ENCODE peak calls at places on chromosomes 12 and 14, in seven cellular contexts. L is uterus, E is neural progenitor cell, M is left ventricle myocardium inferior, A is AG04450, K is tibial nerve, U is HCT116. V is an unnamed sample.

GRCh38 chr12:53952335-53952694 is 2.4 kb upstream of the HOXC12 start:
- DNase-seq in L (no peak), E (peak), M (no peak), A (no peak), K (no peak), U (no peak), V (peak)

GRCh38 chr12:2248901-2249381 is 196.2 kb downstream of the CACNA1C start:
- DNase-seq in L (no peak), E (no peak), M (peak), A (no peak), K (no peak), U (no peak), V (no peak)

GRCh38 chr12:46259071-46259470 is 9.8 kb downstream of the SLC38A1 start:
- DNase-seq in L (no peak), E (no peak), M (no peak), A (no peak), K (no peak), U (no peak), V (no peak)

GRCh38 chr12:116018282-116018681 is 259.2 kb downstream of the MED13L start:
- DNase-seq in L (no peak), E (no peak), M (no peak), A (no peak), K (no peak), U (no peak), V (no peak)

GRCh38 chr12:57001448-57001906 is 4.9 kb downstream of the ZBTB39 start:
- DNase-seq in L (peak), E (peak), M (peak), A (no peak), K (no peak), U (peak), V (no peak)

GRCh38 chr12:98453070-98453469 is 62.3 kb upstream of the TMPO start:
- DNase-seq in L (no peak), E (no peak), M (no peak), A (no peak), K (no peak), U (no peak), V (no peak)

GRCh38 chr14:75299064-75299463 is 20.4 kb downstream of the FOS start:
- DNase-seq in L (peak), E (no peak), M (no peak), A (no peak), K (peak), U (no peak), V (no peak)

GRCh38 chr14:74019743-74020142 is 594 bp downstream of the BBOF1 start:
- DNase-seq in L (no peak), E (peak), M (no peak), A (peak), K (no peak), U (no peak), V (no peak)

GRCh38 chr14:105390849-105391500 is 7.4 kb upstream of the TEX22 start:
- DNase-seq in L (no peak), E (no peak), M (no peak), A (no peak), K (no peak), U (no peak), V (no peak)

GRCh38 chr14:37844614-37845013 is 249.2 kb downstream of the TTC6 start:
- DNase-seq in L (no peak), E (peak), M (no peak), A (no peak), K (no peak), U (no peak), V (no peak)

GRCh38 chr12:93853698-93854478 is 176.7 kb downstream of the CRADD start:
- DNase-seq in L (no peak), E (no peak), M (no peak), A (no peak), K (no peak), U (no peak), V (no peak)

GRCh38 chr12:15050664-15051063 is 77.8 kb downstream of the PDE6H start:
- DNase-seq in L (no peak), E (no peak), M (no peak), A (no peak), K (no peak), U (no peak), V (no peak)

GRCh38 chr12:92469837-92470236 is 233.0 kb upstream of the PLEKHG7 start:
- DNase-seq in L (no peak), E (no peak), M (peak), A (no peak), K (no peak), U (no peak), V (no peak)

GRCh38 chr12:67910360-67911292 is 78.6 kb upstream of the IFNG-AS1 start:
- DNase-seq in L (no peak), E (no peak), M (no peak), A (peak), K (no peak), U (no peak), V (no peak)

GRCh38 chr12:59151243-59151642 is 230.9 kb upstream of the LRIG3 start:
- DNase-seq in L (no peak), E (no peak), M (no peak), A (no peak), K (no peak), U (no peak), V (no peak)

GRCh38 chr14:22557846-22558220 is 31.2 kb downstream of the DAD1 start:
- DNase-seq in L (no peak), E (no peak), M (no peak), A (no peak), K (no peak), U (no peak), V (no peak)

GRCh38 chr12:108367436-108367835 is 28.3 kb upstream of the CMKLR1 start:
- DNase-seq in L (no peak), E (no peak), M (no peak), A (no peak), K (no peak), U (no peak), V (no peak)

GRCh38 chr12:60921541-60921940 is 1325.7 kb downstream of the SLC16A7 start:
- DNase-seq in L (no peak), E (no peak), M (no peak), A (no peak), K (no peak), U (no peak), V (no peak)

GRCh38 chr12:131003036-131003435 is 49.3 kb downstream of the ADGRD1 start:
- DNase-seq in L (no peak), E (no peak), M (no peak), A (no peak), K (no peak), U (no peak), V (no peak)

GRCh38 chr14:105857223-105857815 is 330.9 kb downstream of the TMEM121 start:
- DNase-seq in L (no peak), E (no peak), M (peak), A (no peak), K (peak), U (no peak), V (peak)

GRCh38 chr14:60339571-60339970 is 90.5 kb downstream of the PPM1A start:
- DNase-seq in L (no peak), E (no peak), M (no peak), A (no peak), K (no peak), U (no peak), V (no peak)

GRCh38 chr14:54653764-54654469 is 87.0 kb downstream of the SAMD4A start:
- DNase-seq in L (no peak), E (peak), M (peak), A (no peak), K (peak), U (no peak), V (no peak)

GRCh38 chr12:22016982-22017381 is 29.0 kb upstream of the CMAS start:
- DNase-seq in L (no peak), E (no peak), M (no peak), A (no peak), K (no peak), U (no peak), V (no peak)

GRCh38 chr12:89451876-89452275 is 72.7 kb downstream of the GALNT4 start:
- DNase-seq in L (peak), E (peak), M (peak), A (peak), K (no peak), U (no peak), V (no peak)

GRCh38 chr14:80587096-80587724 is 354.3 kb downstream of the CEP128 start:
- DNase-seq in L (no peak), E (peak), M (no peak), A (no peak), K (no peak), U (peak), V (no peak)

GRCh38 chr12:45933504-45933903 is 56.9 kb downstream of the SCAF11 start:
- DNase-seq in L (no peak), E (no peak), M (no peak), A (no peak), K (no peak), U (no peak), V (no peak)

GRCh38 chr14:93295541-93296220 is 37.2 kb downstream of the BTBD7 start:
- DNase-seq in L (no peak), E (peak), M (no peak), A (no peak), K (no peak), U (no peak), V (no peak)

GRCh38 chr14:74955229-74955999 is at the start of gene PGF:
- DNase-seq in L (peak), E (peak), M (peak), A (no peak), K (peak), U (peak), V (peak)

GRCh38 chr14:47675239-47675488 is 241 bp downstream of the MDGA2 start:
- DNase-seq in L (no peak), E (peak), M (no peak), A (no peak), K (no peak), U (no peak), V (no peak)
- H3K4me3 ChIP-seq in L (no peak), E (peak), M (peak), A (no peak), K (no peak), U (no peak), V (no peak)

GRCh38 chr14:100282083-100282350 is 24.2 kb downstream of the SLC25A29 start:
- DNase-seq in L (no peak), E (no peak), M (no peak), A (no peak), K (no peak), U (no peak), V (no peak)

GRCh38 chr14:100281286-100282082 is 24.8 kb downstream of the SLC25A29 start:
- DNase-seq in L (no peak), E (no peak), M (no peak), A (no peak), K (no peak), U (no peak), V (no peak)

GRCh38 chr14:100279133-100279532 is 27.1 kb downstream of the SLC25A29 start:
- DNase-seq in L (no peak), E (no peak), M (no peak), A (no peak), K (no peak), U (no peak), V (no peak)

GRCh38 chr14:100279563-100279962 is 26.7 kb downstream of the SLC25A29 start:
- DNase-seq in L (no peak), E (no peak), M (no peak), A (no peak), K (no peak), U (no peak), V (no peak)

DNA sequence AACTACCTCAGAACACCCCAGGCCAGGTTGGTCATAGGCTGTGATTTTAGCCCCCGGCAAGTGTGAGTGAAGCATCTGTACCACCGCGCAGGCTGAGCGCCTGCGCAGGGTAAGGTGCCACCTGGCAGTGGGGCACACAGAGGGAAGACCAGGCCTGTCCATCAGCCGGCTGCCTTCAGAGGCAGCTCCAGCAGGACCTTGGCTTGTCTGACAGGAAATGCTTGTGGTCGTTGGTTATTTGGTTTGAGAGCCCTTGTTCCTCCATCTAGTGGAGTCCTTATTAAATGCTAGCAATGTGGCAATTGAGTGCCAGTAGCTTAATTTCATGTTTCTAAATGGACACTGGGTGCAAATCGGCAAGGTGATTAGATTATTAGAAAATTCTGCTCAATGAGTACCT is 27.5 kb downstream of the SLC25A29 start:
- DNase-seq in L (no peak), E (no peak), M (no peak), A (no peak), K (no peak), U (no peak), V (no peak)
- TF ChIP-seq CTCF in L (no peak), E (no peak), M (no peak), A (peak), K (no peak), U (no peak), V (peak)

GRCh38 chr14:31026076-31026394 is at the start of gene STRN3:
- DNase-seq in L (no peak), E (no peak), M (no peak), A (no peak), K (no peak), U (no peak), V (no peak)

GRCh38 chr14:31022386-31022785 is 3.1 kb upstream of the AP4S1 start:
- DNase-seq in L (no peak), E (no peak), M (no peak), A (no peak), K (no peak), U (no peak), V (no peak)

GRCh38 chr14:31024577-31025334 is 693 bp upstream of the AP4S1 start:
- DNase-seq in L (no peak), E (no peak), M (no peak), A (no peak), K (no peak), U (no peak), V (no peak)

GRCh38 chr14:31025335-31026075 is at the start of gene AP4S1:
- DNase-seq in L (peak), E (peak), M (peak), A (no peak), K (no peak), U (no peak), V (peak)

DNA sequence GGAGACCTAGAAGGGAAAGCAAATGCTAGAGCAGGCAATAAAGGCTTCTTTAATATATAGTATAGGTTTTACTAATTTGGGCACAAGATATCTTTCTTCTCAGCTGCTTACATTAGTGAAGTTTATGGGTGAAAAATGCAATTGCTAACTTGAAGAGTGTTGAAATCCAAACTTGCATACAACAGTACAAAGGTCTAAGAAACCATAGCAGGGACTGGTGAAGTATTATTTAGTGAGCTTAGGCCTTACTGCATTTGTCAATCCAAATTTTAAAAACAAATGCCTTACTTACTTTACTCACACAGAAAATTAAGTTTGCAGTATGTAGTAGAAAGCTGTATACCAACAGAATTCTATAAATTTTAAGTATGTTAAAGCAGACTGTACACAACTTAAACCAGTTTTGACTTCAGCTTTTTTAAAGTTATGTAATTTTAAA is 1.4 kb upstream of the AP4S1 start:
- DNase-seq in L (no peak), E (no peak), M (no peak), A (no peak), K (no peak), U (no peak), V (no peak)
- H3K4me3 ChIP-seq in L (peak), E (peak), M (peak), A (peak), K (no peak), U (peak), V (peak)

GRCh38 chr14:94539181-94539580 is 22.1 kb upstream of the SERPINA4 start:
- DNase-seq in L (peak), E (no peak), M (no peak), A (no peak), K (no peak), U (no peak), V (no peak)

GRCh38 chr14:94532462-94532861 is 23.2 kb upstream of the SERPINA12 start:
- DNase-seq in L (no peak), E (no peak), M (no peak), A (no peak), K (no peak), U (no peak), V (no peak)

GRCh38 chr14:94540031-94540794 is 21.0 kb upstream of the SERPINA4 start:
- DNase-seq in L (no peak), E (peak), M (no peak), A (no peak), K (no peak), U (no peak), V (no peak)

GRCh38 chr14:94538070-94538740 is 23.0 kb upstream of the SERPINA4 start:
- DNase-seq in L (no peak), E (no peak), M (no peak), A (no peak), K (no peak), U (no peak), V (no peak)

DNA sequence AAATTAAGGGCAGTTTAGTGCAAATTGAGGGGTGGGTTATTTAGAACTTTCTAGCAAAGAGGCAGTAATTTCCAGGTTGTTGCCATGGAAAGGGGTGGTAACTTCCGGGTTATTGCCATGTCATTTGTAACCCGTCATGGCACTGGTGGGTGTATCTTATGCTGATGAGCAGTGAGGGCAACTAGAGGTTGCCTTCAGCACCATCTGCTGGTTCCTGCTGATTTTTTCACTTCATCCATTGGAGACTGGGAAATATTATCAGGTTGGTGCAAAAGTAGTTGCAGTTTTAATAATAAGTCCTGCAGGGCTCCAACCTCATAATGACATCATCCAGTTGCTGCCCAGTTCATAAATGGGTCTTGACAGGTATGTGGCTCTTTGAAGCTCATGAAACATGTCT is 24.4 kb upstream of the SERPINA4 start:
- DNase-seq in L (no peak), E (no peak), M (no peak), A (no peak), K (no peak), U (peak), V (no peak)
- TF ChIP-seq CTCF in L (no peak), E (no peak), M (no peak), A (no peak), K (no peak), U (peak), V (peak)

GRCh38 chr12:50275545-50275944 is 7.8 kb downstream of the LIMA1 start:
- DNase-seq in L (no peak), E (no peak), M (peak), A (no peak), K (no peak), U (no peak), V (no peak)
- H3K4me3 ChIP-seq in L (no peak), E (no peak), M (peak), A (no peak), K (no peak), U (no peak), V (no peak)

GRCh38 chr14:36028218-36028617 is 148.3 kb downstream of the PTCSC3 start:
- DNase-seq in L (no peak), E (no peak), M (no peak), A (no peak), K (no peak), U (no peak), V (no peak)
- TF ChIP-seq CTCF in L (no peak), E (peak), M (no peak), A (no peak), K (no peak), U (peak), V (peak)

DNA sequence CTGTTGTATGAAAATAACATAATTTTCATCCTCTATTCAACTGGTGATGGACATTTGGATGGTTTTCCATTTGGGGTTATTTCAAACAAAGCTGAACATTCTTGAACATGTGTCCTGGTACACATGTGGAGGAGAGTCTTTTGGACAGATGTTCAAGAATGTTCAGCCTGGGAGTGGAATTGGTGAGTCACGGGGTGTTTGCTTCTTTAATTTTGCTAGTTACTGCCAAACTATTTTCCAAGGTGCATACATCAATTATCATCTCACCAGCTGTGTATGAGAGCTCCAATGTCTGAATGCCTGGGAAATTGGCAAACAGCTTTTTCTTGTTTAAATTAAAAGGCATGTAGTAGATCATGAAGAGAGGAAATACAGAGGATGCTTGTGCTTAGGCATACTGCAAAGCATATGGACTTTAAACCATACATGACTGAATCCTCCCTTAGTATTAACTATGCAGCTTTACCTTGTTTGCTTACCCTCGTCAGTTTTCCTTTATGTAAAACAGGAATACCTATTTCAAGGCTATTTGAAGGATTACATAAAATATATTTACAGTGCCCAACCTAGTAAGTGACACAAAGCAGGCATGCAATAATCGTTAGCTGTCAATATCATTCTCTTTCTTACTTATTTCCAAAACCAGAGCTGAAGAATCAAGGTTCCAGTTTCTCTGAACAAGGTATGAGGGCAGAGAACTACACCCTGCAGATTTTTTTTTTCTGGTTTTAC is 152.1 kb downstream of the ITPR2 start:
- DNase-seq in L (no peak), E (no peak), M (no peak), A (peak), K (no peak), U (no peak), V (no peak)
- H3K4me3 ChIP-seq in L (no peak), E (no peak), M (no peak), A (no peak), K (no peak), U (no peak), V (no peak)

GRCh38 chr14:53630336-53630735 is 326.3 kb downstream of the BMP4 start:
- DNase-seq in L (no peak), E (no peak), M (no peak), A (no peak), K (no peak), U (no peak), V (no peak)

GRCh38 chr14:53640695-53641094 is 315.9 kb downstream of the BMP4 start:
- DNase-seq in L (no peak), E (no peak), M (no peak), A (no peak), K (no peak), U (no peak), V (no peak)

GRCh38 chr14:53638966-53639365 is 317.7 kb downstream of the BMP4 start:
- DNase-seq in L (no peak), E (no peak), M (no peak), A (no peak), K (no peak), U (no peak), V (no peak)

DNA sequence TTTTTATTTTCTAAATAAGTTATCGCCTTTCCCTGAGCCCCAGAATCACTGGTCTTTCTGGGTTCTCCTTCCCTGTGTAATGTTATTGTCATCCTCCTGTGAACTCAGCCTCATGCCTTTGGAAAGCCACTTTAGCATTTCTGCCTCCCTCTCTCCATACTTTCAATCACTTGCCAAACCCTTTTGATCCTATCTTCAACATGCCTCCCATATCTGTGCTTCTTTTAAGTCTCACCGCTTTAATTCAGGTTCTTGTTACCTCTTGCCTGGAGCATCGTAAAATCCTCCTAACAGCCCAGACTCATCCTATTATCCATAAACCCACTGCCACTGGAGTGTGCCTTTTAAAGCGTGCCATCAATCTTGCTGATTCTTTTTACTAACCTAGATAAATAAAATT is 321.8 kb downstream of the BMP4 start:
- DNase-seq in L (no peak), E (no peak), M (no peak), A (no peak), K (no peak), U (no peak), V (no peak)
- TF ChIP-seq CTCF in L (no peak), E (no peak), M (no peak), A (no peak), K (no peak), U (no peak), V (no peak)